ENCODE peak calls at places on chromosomes 4 and X, in six cellular contexts. C, J, K, O, I and B are unnamed samples.

GRCh38 chr4:155911905-155912304 is 8.4 kb downstream of the TDO2 start:
- DNase-seq in C (no peak), J (no peak), K (no peak), O (no peak), I (no peak), B (no peak)

GRCh38 chr4:39067451-39067850 is 5.4 kb downstream of the KLHL5 start:
- DNase-seq in C (no peak), J (no peak), K (no peak), O (no peak), I (no peak), B (no peak)

GRCh38 chrX:17081969-17082368 is 135.5 kb downstream of the REPS2 start:
- DNase-seq in C (no peak), J (no peak), K (no peak), O (no peak), I (no peak), B (no peak)

GRCh38 chrX:97538745-97539144 is 655.0 kb downstream of the RPA4 start:
- DNase-seq in C (no peak), J (no peak), K (no peak), O (no peak), I (no peak), B (no peak)

GRCh38 chr4:93960916-93961315 is 132.4 kb downstream of the ATOH1 start:
- DNase-seq in C (no peak), J (no peak), K (no peak), O (no peak), I (no peak), B (no peak)

GRCh38 chr4:184784628-184785257 is 41.0 kb downstream of the ACSL1 start:
- DNase-seq in C (no peak), J (no peak), K (no peak), O (no peak), I (no peak), B (no peak)

GRCh38 chrX:85611926-85612325 is 232.5 kb upstream of the POF1B start:
- DNase-seq in C (no peak), J (no peak), K (no peak), O (no peak), I (no peak), B (no peak)

GRCh38 chrX:16348286-16348685 is 181.0 kb downstream of the MAGEB17 start:
- DNase-seq in C (no peak), J (no peak), K (no peak), O (no peak), I (no peak), B (no peak)

GRCh38 chr4:184384056-184384809 is 90.1 kb downstream of the IRF2 start:
- DNase-seq in C (peak; percentile 80), J (no peak), K (no peak), O (no peak), I (no peak), B (peak; percentile 8)

GRCh38 chr4:109162759-109163158 is 139.7 kb downstream of the COL25A1 start:
- DNase-seq in C (no peak), J (no peak), K (no peak), O (no peak), I (no peak), B (no peak)